ENCODE peak calls at places on chromosomes 11 and 22, in five cellular contexts. V, Q, J, U and W are unnamed samples.

GRCh38 chr11:416757-417621 is 2.2 kb upstream of the SIGIRR start:
- ATAC-seq in U (peak), V (peak), Q (peak), J (peak), W (peak)

GRCh38 chr11:123494195-123495050 is 64.4 kb downstream of the GRAMD1B start:
- ATAC-seq in V (no peak), Q (no peak), J (no peak), U (no peak), W (no peak)

GRCh38 chr22:20132686-20133246 is 1.2 kb downstream of the ZDHHC8 start:
- ATAC-seq in J (no peak), U (no peak), V (no peak), Q (no peak), W (no peak)

GRCh38 chr11:35214792-35215193 is 75.8 kb downstream of the CD44 start:
- ATAC-seq in V (peak), Q (no peak), U (no peak), J (peak), W (peak)

GRCh38 chr11:111410951-111411350 is 31.9 kb upstream of the POU2AF1 start:
- ATAC-seq in Q (no peak), V (no peak), J (no peak), U (no peak), W (no peak)

GRCh38 chr11:102305352-102306047 is 11.8 kb upstream of the BIRC3 start:
- ATAC-seq in J (no peak), U (peak), V (no peak), Q (no peak), W (no peak)

GRCh38 chr11:32829157-32829679 is 509 bp upstream of the PRRG4 start:
- ATAC-seq in J (peak), U (peak), Q (peak), V (peak), W (peak)

GRCh38 chr11:114132944-114133394 is 73.5 kb downstream of the ZBTB16 start:
- ATAC-seq in J (no peak), U (peak), Q (no peak), V (no peak), W (no peak)

GRCh38 chr22:35894937-35895708 is 133.5 kb downstream of the RBFOX2 start:
- ATAC-seq in J (peak), Q (no peak), U (peak), V (peak), W (peak)

GRCh38 chr11:102401905-102402304 is 50.7 kb downstream of the TMEM123 start:
- ATAC-seq in U (no peak), J (no peak), Q (no peak), V (no peak), W (no peak)

GRCh38 chr11:63961608-63962412 is 12.6 kb upstream of the COX8A start:
- ATAC-seq in Q (peak), J (peak), U (peak), V (peak), W (peak)

GRCh38 chr11:108483163-108483562 is 15.0 kb downstream of the POGLUT3 start:
- ATAC-seq in J (peak), V (no peak), U (no peak), Q (no peak), W (no peak)

GRCh38 chr11:110737591-110737990 is 25.4 kb upstream of the ARHGAP20 start:
- ATAC-seq in U (no peak), Q (no peak), V (no peak), J (peak), W (no peak)

GRCh38 chr11:12943276-12943675 is 65.8 kb upstream of the RASSF10 start:
- ATAC-seq in V (no peak), U (no peak), Q (no peak), J (no peak), W (no peak)

GRCh38 chr11:19890308-19890707 is 177.7 kb downstream of the NAV2 start:
- ATAC-seq in J (peak), U (no peak), Q (no peak), V (no peak), W (no peak)

GRCh38 chr22:50440544-50441249 is 34.1 kb downstream of the SBF1 start:
- ATAC-seq in Q (no peak), V (no peak), J (no peak), U (peak), W (no peak)

GRCh38 chr11:77191823-77192495 is 63.9 kb downstream of the MYO7A start:
- ATAC-seq in Q (peak), J (peak), U (peak), V (peak), W (peak)

GRCh38 chr22:43853328-43853931 is 8.9 kb downstream of the SULT4A1 start:
- ATAC-seq in J (no peak), V (no peak), U (no peak), Q (no peak), W (no peak)

GRCh38 chr11:119108151-119108856 is 1.2 kb downstream of the C2CD2L start:
- ATAC-seq in Q (peak), V (peak), J (peak), U (peak), W (peak)

GRCh38 chr11:30143098-30143705 is 87.6 kb upstream of the FSHB start:
- ATAC-seq in V (no peak), J (peak), U (no peak), Q (no peak), W (no peak)

GRCh38 chr11:24575392-24575791 is 78.5 kb downstream of the LUZP2 start:
- ATAC-seq in J (no peak), Q (no peak), U (no peak), V (no peak), W (peak)

GRCh38 chr11:33930317-33931021 is 38.6 kb upstream of the LMO2 start:
- ATAC-seq in Q (no peak), U (no peak), J (peak), V (peak), W (peak)

GRCh38 chr11:7666292-7666866 is 6.9 kb downstream of the CYB5R2 start:
- ATAC-seq in U (no peak), J (no peak), Q (no peak), V (no peak), W (no peak)

GRCh38 chr22:21641417-21641794 is 696 bp upstream of the SDF2L1 start:
- ATAC-seq in V (peak), J (peak), Q (no peak), U (peak), W (no peak)

GRCh38 chr11:126464796-126465195 is 109.3 kb downstream of the ST3GAL4 start:
- ATAC-seq in U (no peak), J (no peak), Q (no peak), V (no peak), W (no peak)

GRCh38 chr22:29479417-29480261 is at the start of gene NEFH:
- ATAC-seq in U (peak), Q (no peak), J (no peak), V (no peak), W (no peak)

GRCh38 chr22:47996446-47996857 is 1234.0 kb downstream of the TBC1D22A start:
- ATAC-seq in U (peak), J (no peak), Q (no peak), V (no peak), W (no peak)

GRCh38 chr11:20022363-20023081 is 137.8 kb downstream of the DBX1 start:
- ATAC-seq in J (no peak), Q (no peak), U (no peak), V (peak), W (no peak)

GRCh38 chr11:66090288-66090687 is 20.2 kb downstream of the PACS1 start:
- ATAC-seq in V (no peak), J (no peak), Q (no peak), U (no peak), W (no peak)

GRCh38 chr11:92504004-92504403 is 279.4 kb downstream of the FAT3 start:
- ATAC-seq in U (no peak), V (no peak), J (no peak), Q (no peak), W (no peak)

GRCh38 chr11:1060885-1061616 is 13.6 kb upstream of the MUC2 start:
- ATAC-seq in U (peak), Q (no peak), J (peak), V (peak), W (peak)